ENCODE peak calls at places on chromosomes 1 and 21, in six cellular contexts. B is progenitor cell of endocrine pancreas; K is WTC11; H is GM04504; C is posterior cingulate gyrus; I is stimulated activated CD4-positive, alpha-beta T cell treated with anti-CD3 and anti-CD28 coated beads, Interleukin-2, amount 100 ng/mL, for 48 hours. L is an unnamed sample.

GRCh38 chr21:15149825-15150224 is 85.0 kb upstream of the NRIP1 start:
- DNase-seq in B (no peak), K (no peak), H (no peak), C (no peak), I (no peak), L (no peak)

GRCh38 chr1:154839691-154840090 is 30.4 kb downstream of the KCNN3 start:
- DNase-seq in B (no peak), K (no peak), H (no peak), C (no peak), I (no peak), L (no peak)

GRCh38 chr1:243742814-243743213 is 107.2 kb downstream of the AKT3 start:
- DNase-seq in B (no peak), K (no peak), H (peak), C (no peak), I (no peak), L (no peak)

GRCh38 chr1:206002833-206003532 is at the start of gene RAB7B:
- DNase-seq in B (no peak), K (no peak), H (peak), C (peak), I (no peak), L (no peak)

GRCh38 chr1:20507248-20507563 is 745 bp downstream of the MUL1 start:
- DNase-seq in B (no peak), K (no peak), H (no peak), C (no peak), I (no peak), L (no peak)

GRCh38 chr1:230067871-230068814 is 1.1 kb downstream of the GALNT2 start:
- DNase-seq in B (peak), K (peak), H (no peak), C (no peak), I (no peak), L (no peak)

GRCh38 chr1:34682452-34683223 is 72.2 kb upstream of the GJB5 start:
- DNase-seq in B (no peak), K (no peak), H (no peak), C (no peak), I (no peak), L (no peak)

GRCh38 chr1:48093696-48094518 is 96.7 kb upstream of the TRABD2B start:
- DNase-seq in B (peak), K (peak), H (no peak), C (no peak), I (peak), L (peak)

GRCh38 chr1:58815069-58815679 is 31.3 kb upstream of the JUN start:
- DNase-seq in B (peak), K (peak), H (peak), C (no peak), I (peak), L (peak)

GRCh38 chr1:6956488-6957159 is 171.4 kb downstream of the CAMTA1 start:
- DNase-seq in B (no peak), K (peak), H (no peak), C (no peak), I (no peak), L (no peak)

GRCh38 chr1:225366552-225366951 is 61.3 kb downstream of the LBR start:
- DNase-seq in B (no peak), K (no peak), H (no peak), C (no peak), I (no peak), L (no peak)

GRCh38 chr1:47870480-47870879 is 126.7 kb downstream of the TRABD2B start:
- DNase-seq in B (no peak), K (no peak), H (no peak), C (no peak), I (no peak), L (no peak)

GRCh38 chr1:72284398-72285073 is 2.2 kb upstream of the NEGR1 start:
- DNase-seq in B (peak), K (peak), H (peak), C (peak), I (peak), L (peak)

GRCh38 chr1:67524143-67525052 is 94.2 kb upstream of the SERBP1 start:
- DNase-seq in B (no peak), K (no peak), H (no peak), C (no peak), I (no peak), L (no peak)

GRCh38 chr21:44433791-44434567 is 21.3 kb upstream of the LRRC3 start:
- DNase-seq in B (no peak), K (no peak), H (no peak), C (peak), I (no peak), L (no peak)

GRCh38 chr1:17544951-17545350 is 5.5 kb downstream of the ARHGEF10L start:
- DNase-seq in B (no peak), K (no peak), H (no peak), C (no peak), I (no peak), L (no peak)

GRCh38 chr1:84506729-84507453 is 510 bp upstream of the GNG5 start:
- DNase-seq in B (no peak), K (no peak), H (no peak), C (peak), I (no peak), L (no peak)

GRCh38 chr1:10057305-10057704 is 24.5 kb downstream of the UBE4B start:
- DNase-seq in B (no peak), K (no peak), H (peak), C (no peak), I (no peak), L (no peak)